ENCODE peak calls at places on chromosomes 1 and 21, in ten cellular contexts. E is Panc1; Y is A673; U is activated T-cell treated with anti-CD3 and anti-CD28 coated beads, Interleukin-2, amount 50 U/mL, for 72 hours; Q is EH; O is NCI-H2107; B is activated CD8-positive, alpha-beta T cell treated with anti-CD3 and anti-CD28 coated beads for 36 hours; K is pancreas; C is fibroblast of gingiva; R is HEK293T. X is an unnamed sample.

GRCh38 chr1:205843031-205843859 is 6.7 kb downstream of the PM20D1 start:
- DNase-seq in R (no peak), K (peak), B (no peak), O (no peak), U (no peak), Q (no peak), Y (no peak), C (no peak), E (no peak), X (no peak)

GRCh38 chr1:60388092-60388987 is 314.8 kb upstream of the C1orf87 start:
- DNase-seq in O (no peak), E (no peak), B (no peak), C (no peak), Q (no peak), K (no peak), U (no peak), Y (peak), R (no peak), X (no peak)

GRCh38 chr1:14440166-14440565 is 158.3 kb upstream of the KAZN start:
- DNase-seq in Q (no peak), R (no peak), B (no peak), O (no peak), U (no peak), C (no peak), E (no peak), K (no peak), Y (no peak), X (no peak)

GRCh38 chr21:29887313-29888009 is 52.3 kb downstream of the GRIK1 start:
- DNase-seq in K (no peak), E (no peak), Y (no peak), B (no peak), C (no peak), O (no peak), Q (no peak), R (no peak), U (no peak), X (no peak)

GRCh38 chr1:85611390-85611789 is 30.8 kb downstream of the CCN1 start:
- DNase-seq in R (no peak), Q (peak), Y (no peak), B (no peak), O (no peak), U (no peak), K (no peak), C (peak), E (no peak), X (no peak)

GRCh38 chr21:36310016-36310415 is 10.0 kb upstream of the MORC3 start:
- DNase-seq in C (no peak), B (peak), K (no peak), Q (no peak), E (no peak), O (no peak), Y (no peak), R (no peak), U (peak), X (peak)

GRCh38 chr1:39689214-39689613 is 2.0 kb downstream of the HPCAL4 start:
- DNase-seq in Y (no peak), K (no peak), Q (no peak), O (no peak), B (no peak), E (no peak), U (no peak), C (no peak), R (no peak), X (no peak)

GRCh38 chr1:223820976-223821375 is 24.8 kb downstream of the TP53BP2 start:
- DNase-seq in R (no peak), O (no peak), U (no peak), E (no peak), B (no peak), K (no peak), Q (no peak), Y (no peak), C (peak), X (no peak)

GRCh38 chr1:10980094-10980577 is 32.3 kb upstream of the TARDBP start:
- DNase-seq in Y (no peak), R (no peak), O (no peak), E (no peak), C (peak), K (peak), U (no peak), B (no peak), Q (peak), X (no peak)

GRCh38 chr1:21490774-21491482 is 18.3 kb upstream of the ALPL start:
- DNase-seq in K (no peak), B (peak), E (no peak), C (peak), U (peak), Y (peak), O (no peak), Q (peak), R (no peak), X (peak)

GRCh38 chr21:27423073-27423472 is 456.2 kb upstream of the ADAMTS5 start:
- DNase-seq in B (no peak), Y (no peak), Q (peak), C (peak), E (no peak), R (no peak), K (no peak), U (no peak), O (no peak), X (no peak)

GRCh38 chr21:45973475-45974072 is 8.0 kb upstream of the COL6A1 start:
- DNase-seq in Y (peak), B (peak), U (peak), E (no peak), K (peak), C (peak), R (peak), O (no peak), Q (peak), X (peak)